ENCODE peak calls at places on chromosomes 7 and 10, in six cellular contexts. N, B, T, F, O and K are unnamed samples.

GRCh38 chr7:111678281-111678680 is 116.0 kb upstream of the IMMP2L start:
- DNase-seq in N (no peak), B (no peak), T (no peak), F (no peak), O (no peak), K (no peak)

GRCh38 chr7:112707655-112708054 is 82.5 kb downstream of the TMEM168 start:
- DNase-seq in N (no peak), B (no peak), T (no peak), F (no peak), O (no peak), K (no peak)

GRCh38 chr10:131560166-131560565 is 248.6 kb upstream of the TCERG1L start:
- DNase-seq in N (no peak), B (no peak), T (no peak), F (no peak), O (no peak), K (no peak)

GRCh38 chr10:24793648-24794379 is 70.1 kb upstream of the ARHGAP21 start:
- DNase-seq in N (no peak), B (no peak), T (no peak), F (no peak), O (no peak), K (no peak)

GRCh38 chr10:37813763-37814162 is 43.6 kb downstream of the ZNF248 start:
- DNase-seq in N (no peak), B (no peak), T (no peak), F (no peak), O (no peak), K (no peak)

GRCh38 chr10:47438857-47439474 is 44.9 kb downstream of the ANXA8 start:
- DNase-seq in N (no peak), B (no peak), T (no peak), F (no peak), O (peak), K (no peak)

GRCh38 chr10:84390364-84390763 is 62.0 kb downstream of the CCSER2 start:
- DNase-seq in N (no peak), B (no peak), T (no peak), F (no peak), O (no peak), K (no peak)

GRCh38 chr7:4097001-4097609 is 585.0 kb upstream of the FOXK1 start:
- DNase-seq in N (no peak), B (no peak), T (no peak), F (no peak), O (no peak), K (no peak)

GRCh38 chr7:45149606-45150005 is 8.0 kb upstream of the RAMP3 start:
- DNase-seq in N (no peak), B (no peak), T (no peak), F (no peak), O (no peak), K (no peak)

GRCh38 chr10:110504111-110504735 is 6.5 kb downstream of the DUSP5 start:
- DNase-seq in N (no peak), B (no peak), T (peak), F (peak), O (peak), K (no peak)

GRCh38 chr10:104028146-104028545 is 57.5 kb downstream of the COL17A1 start:
- DNase-seq in N (no peak), B (no peak), T (peak), F (no peak), O (peak), K (peak)

DNA sequence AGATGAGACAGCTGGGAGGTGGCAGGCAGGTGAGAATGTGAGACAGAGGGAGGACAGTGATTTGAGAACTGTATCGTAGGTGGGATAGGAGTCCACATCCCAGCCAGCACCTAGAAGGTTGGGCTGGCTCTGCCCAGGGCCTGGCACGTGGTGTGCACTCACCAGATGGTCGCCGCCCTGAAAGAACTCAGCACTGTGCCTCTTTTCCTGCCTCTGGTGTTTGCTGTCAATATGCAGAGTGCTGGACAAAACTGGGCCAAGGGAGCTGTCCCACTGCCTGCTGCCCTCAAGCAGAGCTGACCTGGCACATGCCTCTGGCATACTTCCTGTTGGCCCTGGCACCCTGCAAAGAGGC is 36.8 kb downstream of the CHST3 start:
- DNase-seq in N (no peak), B (no peak), T (no peak), F (no peak), O (no peak), K (no peak)
- H3K27ac ChIP-seq in N (peak), B (peak), T (no peak), F (peak), O (no peak), K (peak)

GRCh38 chr10:48606530-48607355 is 1.9 kb upstream of the ARHGAP22 start:
- DNase-seq in N (no peak), B (no peak), T (no peak), F (peak), O (peak), K (no peak)
- H3K27ac ChIP-seq in N (no peak), B (peak), T (no peak), F (peak), O (peak), K (no peak)

DNA sequence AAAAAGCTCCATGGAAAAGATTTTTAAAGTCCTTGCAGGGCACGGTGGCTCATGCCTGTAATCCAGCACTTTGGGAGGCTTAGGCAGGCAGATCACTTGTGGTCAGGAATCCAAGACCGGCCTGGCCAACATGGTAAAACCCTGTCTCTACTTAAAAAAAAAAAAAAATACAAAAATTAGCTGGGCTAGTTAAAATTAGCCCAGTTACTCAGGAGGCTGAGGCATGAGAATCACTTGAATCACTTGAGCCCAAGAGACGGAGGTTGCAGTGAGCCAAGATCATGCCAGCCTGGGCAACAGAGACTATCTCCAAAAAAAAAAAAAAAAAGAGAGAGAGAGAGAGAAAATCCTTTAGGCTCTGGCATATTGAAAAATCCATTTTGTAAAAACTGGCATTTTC is 61.9 kb downstream of the CCDC6 start:
- DNase-seq in N (no peak), B (no peak), T (no peak), F (no peak), O (no peak), K (no peak)
- H3K27ac ChIP-seq in N (no peak), B (no peak), T (no peak), F (peak), O (peak), K (no peak)

GRCh38 chr7:51019231-51019844 is 236.6 kb upstream of the GRB10 start:
- DNase-seq in N (no peak), B (no peak), T (no peak), F (no peak), O (peak), K (no peak)
- H3K27ac ChIP-seq in N (no peak), B (no peak), T (no peak), F (no peak), O (no peak), K (no peak)

DNA sequence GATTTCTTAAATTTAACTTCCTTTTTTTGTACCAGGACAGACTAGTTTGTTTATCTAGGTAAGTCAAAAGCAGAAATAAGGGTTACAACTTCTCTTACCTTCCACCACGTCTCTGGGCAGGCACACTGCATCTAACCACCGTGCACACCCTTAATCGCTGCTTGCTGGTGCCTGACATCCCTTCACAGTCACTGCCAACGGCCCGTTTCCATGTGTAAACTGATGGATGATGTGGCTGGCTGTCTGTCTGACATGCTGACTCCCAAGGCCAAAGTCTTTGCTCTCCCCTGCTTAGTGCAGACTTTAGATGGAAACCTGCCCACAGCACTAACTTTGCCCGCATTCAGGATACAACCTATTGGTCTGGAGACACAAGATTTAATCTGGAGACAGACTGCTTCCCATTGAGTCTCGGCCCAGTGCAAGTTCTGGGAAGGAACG is 1.1 kb downstream of the TMEM273 start:
- DNase-seq in N (no peak), B (no peak), T (no peak), F (no peak), O (no peak), K (no peak)
- H3K27ac ChIP-seq in N (no peak), B (peak), T (no peak), F (peak), O (no peak), K (no peak)